ENCODE peak calls at places on chromosome 11, in nine cellular contexts. X, E, Z, M, O, B, D, C and S are unnamed samples.

GRCh38 chr11:116499396-116500001 is 273.3 kb downstream of the BUD13 start:
- DNase-seq in X (peak), E (peak), Z (peak), M (peak), O (peak), B (peak), D (no peak), C (no peak), S (peak)

GRCh38 chr11:61697093-61697492 is 16.9 kb downstream of the DAGLA start:
- DNase-seq in X (no peak), E (no peak), Z (no peak), M (no peak), O (no peak), B (no peak), D (no peak), C (no peak), S (no peak)

GRCh38 chr11:70399681-70400112 is 1.4 kb downstream of the CTTN start:
- DNase-seq in X (no peak), E (peak), Z (no peak), M (no peak), O (peak), B (peak), D (peak), C (no peak), S (no peak)

GRCh38 chr11:111360150-111361043 is 18.7 kb downstream of the POU2AF1 start:
- DNase-seq in X (no peak), E (no peak), Z (no peak), M (no peak), O (no peak), B (no peak), D (no peak), C (no peak), S (no peak)

GRCh38 chr11:34904421-34904950 is 11.7 kb downstream of the APIP start:
- DNase-seq in X (no peak), E (no peak), Z (peak), M (peak), O (no peak), B (no peak), D (no peak), C (no peak), S (no peak)

GRCh38 chr11:6647282-6647679 is 8.3 kb downstream of the DCHS1 start:
- DNase-seq in X (no peak), E (peak), Z (no peak), M (no peak), O (no peak), B (peak), D (no peak), C (no peak), S (no peak)

GRCh38 chr11:59426361-59427067 is at the start of gene OR5A2:
- DNase-seq in X (no peak), E (peak), Z (no peak), M (no peak), O (no peak), B (no peak), D (no peak), C (no peak), S (no peak)

GRCh38 chr11:27339940-27340339 is 23.1 kb downstream of the CCDC34 start:
- DNase-seq in X (no peak), E (no peak), Z (no peak), M (no peak), O (no peak), B (no peak), D (no peak), C (no peak), S (no peak)

GRCh38 chr11:10931761-10932700 is 74.2 kb upstream of the ZBED5 start:
- DNase-seq in X (no peak), E (peak), Z (no peak), M (no peak), O (no peak), B (no peak), D (no peak), C (no peak), S (no peak)

GRCh38 chr11:16460508-16460907 is 104.2 kb upstream of the SOX6 start:
- DNase-seq in X (no peak), E (no peak), Z (no peak), M (no peak), O (no peak), B (no peak), D (no peak), C (no peak), S (no peak)

GRCh38 chr11:76635991-76636520 is 34.5 kb downstream of the LRRC32 start:
- DNase-seq in X (no peak), E (no peak), Z (no peak), M (no peak), O (no peak), B (no peak), D (no peak), C (no peak), S (no peak)

GRCh38 chr11:83521647-83522596 is 235.8 kb upstream of the CCDC90B start:
- DNase-seq in X (no peak), E (peak), Z (peak), M (peak), O (no peak), B (peak), D (no peak), C (no peak), S (no peak)

GRCh38 chr11:48272551-48273080 is 9.0 kb downstream of the OR4X1 start:
- DNase-seq in X (no peak), E (no peak), Z (no peak), M (no peak), O (no peak), B (no peak), D (no peak), C (no peak), S (no peak)

GRCh38 chr11:64598797-64599697 is 8.0 kb downstream of the SLC22A12 start:
- DNase-seq in X (no peak), E (no peak), Z (no peak), M (no peak), O (no peak), B (no peak), D (no peak), C (no peak), S (no peak)

GRCh38 chr11:82960000-82960778 is 58.7 kb downstream of the DDIAS start:
- DNase-seq in X (peak), E (no peak), Z (peak), M (no peak), O (no peak), B (no peak), D (no peak), C (no peak), S (peak)

GRCh38 chr11:125627236-125627910 is 2.4 kb downstream of the CHEK1 start:
- DNase-seq in X (no peak), E (no peak), Z (no peak), M (no peak), O (no peak), B (peak), D (no peak), C (no peak), S (no peak)

GRCh38 chr11:5547982-5548381 is 358 bp downstream of the OR52H1 start:
- DNase-seq in X (no peak), E (no peak), Z (no peak), M (no peak), O (no peak), B (no peak), D (no peak), C (no peak), S (no peak)

GRCh38 chr11:65078786-65079342 is 5.0 kb downstream of the CDCA5 start:
- DNase-seq in X (no peak), E (no peak), Z (no peak), M (no peak), O (no peak), B (no peak), D (no peak), C (no peak), S (no peak)

GRCh38 chr11:66884443-66884842 is 27.6 kb downstream of the LRFN4 start:
- DNase-seq in X (no peak), E (no peak), Z (no peak), M (no peak), O (no peak), B (no peak), D (no peak), C (no peak), S (no peak)

GRCh38 chr11:35145249-35145648 is 6.3 kb downstream of the CD44 start:
- DNase-seq in X (peak), E (no peak), Z (no peak), M (no peak), O (no peak), B (peak), D (no peak), C (peak), S (peak)

GRCh38 chr11:72617080-72617744 is 57.0 kb downstream of the PDE2A start:
- DNase-seq in X (no peak), E (no peak), Z (no peak), M (no peak), O (no peak), B (no peak), D (peak), C (no peak), S (no peak)

GRCh38 chr11:102476812-102477211 is 24.2 kb upstream of the TMEM123 start:
- DNase-seq in X (no peak), E (no peak), Z (peak), M (peak), O (no peak), B (peak), D (no peak), C (no peak), S (no peak)

GRCh38 chr11:2527621-2528291 is 82.9 kb downstream of the KCNQ1 start:
- DNase-seq in X (no peak), E (peak), Z (no peak), M (no peak), O (no peak), B (no peak), D (no peak), C (no peak), S (no peak)

GRCh38 chr11:63841554-63841953 is 2.6 kb downstream of the MARK2 start:
- DNase-seq in X (no peak), E (peak), Z (no peak), M (no peak), O (peak), B (peak), D (no peak), C (no peak), S (no peak)

GRCh38 chr11:45405916-45406670 is 120.0 kb upstream of the SYT13 start:
- DNase-seq in X (no peak), E (no peak), Z (peak), M (no peak), O (no peak), B (peak), D (no peak), C (no peak), S (no peak)

GRCh38 chr11:121929581-121929980 is 186.4 kb downstream of the BLID start:
- DNase-seq in X (no peak), E (peak), Z (no peak), M (no peak), O (peak), B (peak), D (peak), C (no peak), S (no peak)

GRCh38 chr11:10520562-10520961 is 20.4 kb downstream of the RNF141 start:
- DNase-seq in X (no peak), E (no peak), Z (no peak), M (no peak), O (no peak), B (peak), D (no peak), C (no peak), S (no peak)

GRCh38 chr11:45079075-45079444 is 67.4 kb upstream of the PRDM11 start:
- DNase-seq in X (no peak), E (no peak), Z (no peak), M (peak), O (no peak), B (no peak), D (no peak), C (no peak), S (no peak)

GRCh38 chr11:12192796-12193514 is 82.6 kb downstream of the MICAL2 start:
- DNase-seq in X (no peak), E (no peak), Z (no peak), M (no peak), O (no peak), B (no peak), D (no peak), C (no peak), S (no peak)

GRCh38 chr11:70661763-70662501 is 263.6 kb downstream of the CTTN start:
- DNase-seq in X (no peak), E (peak), Z (no peak), M (no peak), O (peak), B (peak), D (no peak), C (no peak), S (no peak)

GRCh38 chr11:45860348-45860747 is 13.1 kb downstream of the CRY2 start:
- DNase-seq in X (no peak), E (no peak), Z (no peak), M (no peak), O (no peak), B (no peak), D (no peak), C (no peak), S (no peak)

GRCh38 chr11:115580927-115581680 is 76.9 kb upstream of the CADM1 start:
- DNase-seq in X (no peak), E (no peak), Z (no peak), M (no peak), O (no peak), B (no peak), D (no peak), C (no peak), S (no peak)

GRCh38 chr11:117870176-117870952 is 6.1 kb downstream of the FXYD6 start:
- DNase-seq in X (no peak), E (no peak), Z (no peak), M (no peak), O (peak), B (no peak), D (no peak), C (no peak), S (no peak)

GRCh38 chr11:132948252-132948651 is 584.0 kb downstream of the OPCML start:
- DNase-seq in X (no peak), E (no peak), Z (no peak), M (no peak), O (no peak), B (no peak), D (no peak), C (no peak), S (no peak)